ENCODE peak calls at places on chromosome 16, in ten cellular contexts. P, J, B, V, Y, K, Q, S, D and I are unnamed samples.
A peak's percentile ranks its signal among the peaks of the same experiment; 100 is the strongest.

GRCh38 chr16:6541262-6541661 is 791.4 kb upstream of the RBFOX1 start:
- DNase-seq in S (no peak), Q (no peak), K (no peak), V (no peak), P (no peak), B (no peak), D (no peak), J (no peak), Y (no peak), I (no peak)

GRCh38 chr16:89476379-89476778 is 14.0 kb downstream of the ANKRD11 start:
- DNase-seq in V (no peak), P (no peak), K (no peak), B (no peak), J (peak; percentile 81), D (peak; percentile 67), Y (peak; percentile 99), S (no peak), Q (no peak), I (no peak)

GRCh38 chr16:11411059-11411550 is 65.8 kb downstream of the RMI2 start:
- DNase-seq in Y (no peak), S (no peak), V (no peak), D (no peak), Q (no peak), J (no peak), K (no peak), B (no peak), P (no peak), I (no peak)

GRCh38 chr16:83929811-83930555 is 23.1 kb upstream of the OSGIN1 start:
- DNase-seq in P (no peak), Y (no peak), B (no peak), J (no peak), Q (no peak), K (no peak), D (no peak), V (no peak), S (no peak), I (no peak)

GRCh38 chr16:20849587-20850390 is 43.5 kb downstream of the REXO5 start:
- DNase-seq in S (peak; percentile 71), K (peak; percentile 61), P (peak; percentile 82), J (peak; percentile 69), Q (no peak), Y (peak; percentile 59), B (peak; percentile 80), V (peak; percentile 70), D (peak; percentile 75), I (peak; percentile 49)

GRCh38 chr16:73080931-73081330 is 33.0 kb upstream of the ZFHX3 start:
- DNase-seq in S (no peak), V (no peak), Q (no peak), P (no peak), Y (no peak), D (no peak), J (no peak), K (no peak), B (no peak), I (no peak)

GRCh38 chr16:27799866-27800265 is 249.9 kb downstream of the KATNIP start:
- DNase-seq in Y (no peak), J (no peak), B (no peak), K (no peak), V (no peak), P (no peak), Q (no peak), S (no peak), D (no peak), I (no peak)

GRCh38 chr16:49634235-49635008 is 221.5 kb downstream of the ZNF423 start:
- DNase-seq in P (no peak), B (no peak), K (no peak), D (no peak), Q (peak; percentile 61), J (no peak), Y (no peak), V (no peak), S (no peak), I (no peak)

GRCh38 chr16:47260496-47260895 is 116.8 kb upstream of the NETO2 start:
- DNase-seq in Y (no peak), D (no peak), J (no peak), P (no peak), V (no peak), K (no peak), B (no peak), Q (no peak), S (no peak), I (no peak)

GRCh38 chr16:58513874-58514273 is 1.4 kb upstream of the SETD6 start:
- DNase-seq in D (no peak), V (no peak), Q (no peak), Y (no peak), P (no peak), K (peak; percentile 22), B (no peak), J (no peak), S (no peak), I (no peak)

GRCh38 chr16:73122604-73123386 is 74.9 kb upstream of the ZFHX3 start:
- DNase-seq in K (no peak), P (no peak), D (no peak), B (no peak), Y (no peak), J (no peak), Q (no peak), S (no peak), V (no peak), I (peak; percentile 16)

GRCh38 chr16:28543072-28543471 is 4.3 kb upstream of the NUPR1 start:
- DNase-seq in S (no peak), Q (no peak), P (no peak), B (no peak), D (peak; percentile 62), Y (no peak), J (peak; percentile 30), V (no peak), K (no peak), I (no peak)

GRCh38 chr16:85173077-85173980 is 61.1 kb upstream of the CIBAR2 start:
- DNase-seq in S (no peak), D (no peak), V (peak; percentile 83), P (no peak), B (no peak), J (no peak), Y (peak; percentile 91), K (peak; percentile 92), Q (no peak), I (no peak)

GRCh38 chr16:48536600-48537200 is 73.3 kb downstream of the N4BP1 start:
- DNase-seq in V (no peak), Q (no peak), J (no peak), B (no peak), S (no peak), K (no peak), D (no peak), Y (no peak), P (no peak), I (no peak)

GRCh38 chr16:49489686-49490320 is 116.2 kb downstream of the C16orf78 start:
- DNase-seq in D (no peak), Q (no peak), V (peak; percentile 9), B (no peak), S (no peak), J (no peak), P (no peak), K (no peak), Y (no peak), I (no peak)

DNA sequence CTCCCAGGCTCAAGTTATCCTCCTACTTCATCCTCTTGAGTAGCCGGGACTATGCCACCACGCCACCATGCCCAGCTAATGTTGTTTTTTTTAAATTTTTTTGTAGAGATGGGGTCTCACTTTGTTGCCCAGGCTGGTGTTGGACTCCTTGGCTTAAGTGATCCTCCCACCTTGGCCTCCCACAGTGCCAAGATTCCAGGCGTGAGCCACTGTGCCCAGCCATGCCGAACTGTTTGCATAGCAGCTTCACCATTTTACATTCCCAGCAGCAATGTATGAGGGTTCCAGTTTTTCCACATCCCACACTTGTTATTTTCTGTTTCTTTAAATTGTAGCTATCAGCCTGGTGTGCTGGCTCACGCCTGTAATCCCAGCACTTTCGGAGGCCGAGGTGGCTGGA is 2.2 kb upstream of the CTRB1 start:
- DNase-seq in B (no peak), K (no peak), Q (no peak), D (no peak), P (no peak), J (no peak), S (no peak), Y (no peak), V (no peak), I (no peak)
- TF ChIP-seq CTCF in B (no peak), K (no peak), Q (no peak), D (no peak), P (no peak), J (no peak), S (no peak), Y (no peak), V (no peak), I (no peak)

GRCh38 chr16:17564856-17565255 is 94.1 kb upstream of the XYLT1 start:
- DNase-seq in P (no peak), B (no peak), J (no peak), D (no peak), S (no peak), Y (no peak), Q (no peak), V (no peak), K (no peak), I (no peak)

GRCh38 chr16:17566075-17566474 is 95.3 kb upstream of the XYLT1 start:
- DNase-seq in J (no peak), P (no peak), V (no peak), S (no peak), Y (peak; percentile 76), D (peak; percentile 37), K (no peak), Q (no peak), B (no peak), I (no peak)

GRCh38 chr16:17567455-17567854 is 96.7 kb upstream of the XYLT1 start:
- DNase-seq in B (no peak), Q (no peak), Y (no peak), K (no peak), S (no peak), D (no peak), V (no peak), J (no peak), P (no peak), I (no peak)

GRCh38 chr16:17566656-17567450 is 96.1 kb upstream of the XYLT1 start:
- DNase-seq in Y (no peak), D (no peak), B (no peak), Q (no peak), P (no peak), J (no peak), K (no peak), S (no peak), V (no peak), I (no peak)

GRCh38 chr16:17565605-17566004 is 94.8 kb upstream of the XYLT1 start:
- DNase-seq in P (no peak), S (no peak), Q (no peak), B (no peak), J (no peak), Y (no peak), V (no peak), D (no peak), K (no peak), I (no peak)
- TF ChIP-seq CTCF in P (peak; percentile 51), S (no peak), Q (no peak), B (peak; percentile 18), J (no peak), Y (no peak), V (no peak), D (no peak), K (peak; percentile 47), I (no peak)

GRCh38 chr16:69260019-69260418 is 51.1 kb upstream of the VPS4A start:
- DNase-seq in J (no peak), V (no peak), B (peak; percentile 30), K (no peak), Q (no peak), S (no peak), P (no peak), Y (no peak), D (no peak), I (no peak)
- TF ChIP-seq CTCF in J (no peak), V (no peak), B (peak; percentile 35), K (no peak), Q (no peak), S (no peak), P (no peak), Y (no peak), D (no peak), I (no peak)

GRCh38 chr16:1330260-1330914 is 3.1 kb upstream of the BAIAP3 start:
- DNase-seq in S (no peak), D (no peak), J (no peak), P (no peak), Y (no peak), K (no peak), B (peak; percentile 84), V (no peak), Q (no peak), I (no peak)
- TF ChIP-seq CTCF in S (no peak), D (no peak), J (peak; percentile 66), P (peak; percentile 57), Y (peak; percentile 41), K (peak; percentile 79), B (peak; percentile 86), V (no peak), Q (no peak), I (peak; percentile 44)